ENCODE peak calls at places on chromosomes 7 and 10, in seven cellular contexts. H, Z, J, U, O, K and P are unnamed samples.

GRCh38 chr10:35192645-35193249 is 66.1 kb downstream of the CREM start:
- DNase-seq in H (no peak), Z (no peak), J (peak), U (no peak), O (no peak), K (no peak), P (no peak)

GRCh38 chr10:36026656-36027390 is 384.7 kb upstream of the FZD8 start:
- DNase-seq in H (no peak), Z (no peak), J (no peak), U (no peak), O (no peak), K (no peak), P (no peak)

GRCh38 chr10:7652121-7652520 is 14.6 kb downstream of the ITIH5 start:
- DNase-seq in H (no peak), Z (no peak), J (no peak), U (no peak), O (no peak), K (no peak), P (no peak)

GRCh38 chr10:30857803-30858202 is 173.9 kb downstream of the ZNF438 start:
- DNase-seq in H (peak), Z (no peak), J (peak), U (no peak), O (no peak), K (peak), P (no peak)

GRCh38 chr10:69057261-69057950 is 30.5 kb upstream of the SRGN start:
- DNase-seq in H (no peak), Z (no peak), J (no peak), U (peak), O (no peak), K (peak), P (no peak)

GRCh38 chr10:71580926-71581325 is 138.7 kb downstream of the C10orf105 start:
- DNase-seq in H (no peak), Z (no peak), J (no peak), U (no peak), O (no peak), K (no peak), P (no peak)

GRCh38 chr7:33905389-33906032 is at the start of gene BMPER:
- DNase-seq in H (no peak), Z (no peak), J (peak), U (peak), O (no peak), K (no peak), P (no peak)

GRCh38 chr7:113015038-113015645 is 71.5 kb downstream of the GPR85 start:
- DNase-seq in H (no peak), Z (no peak), J (peak), U (peak), O (peak), K (no peak), P (no peak)

GRCh38 chr10:23368816-23369640 is 24.4 kb upstream of the C10orf67 start:
- DNase-seq in H (no peak), Z (no peak), J (no peak), U (no peak), O (no peak), K (no peak), P (no peak)

GRCh38 chr10:126945351-126946035 is 40.3 kb downstream of the DOCK1 start:
- DNase-seq in H (peak), Z (no peak), J (no peak), U (no peak), O (no peak), K (no peak), P (no peak)

GRCh38 chr10:48266528-48266927 is 8.0 kb downstream of the FRMPD2 start:
- DNase-seq in H (no peak), Z (no peak), J (no peak), U (no peak), O (no peak), K (no peak), P (no peak)

GRCh38 chr7:130430841-130431713 is 9.7 kb downstream of the CEP41 start:
- DNase-seq in H (peak), Z (no peak), J (peak), U (no peak), O (no peak), K (peak), P (no peak)

GRCh38 chr10:90742189-90742588 is 115.7 kb downstream of the HTR7 start:
- DNase-seq in H (peak), Z (no peak), J (peak), U (no peak), O (peak), K (no peak), P (no peak)

GRCh38 chr10:125094111-125094705 is 66.2 kb downstream of the CTBP2 start:
- DNase-seq in H (no peak), Z (no peak), J (no peak), U (no peak), O (no peak), K (no peak), P (no peak)

GRCh38 chr10:125092564-125093031 is 67.8 kb downstream of the CTBP2 start:
- DNase-seq in H (no peak), Z (no peak), J (no peak), U (no peak), O (no peak), K (no peak), P (no peak)

GRCh38 chr10:125091891-125092290 is 68.5 kb downstream of the CTBP2 start:
- DNase-seq in H (no peak), Z (no peak), J (no peak), U (no peak), O (no peak), K (no peak), P (no peak)

GRCh38 chr10:125094826-125095225 is 65.5 kb downstream of the CTBP2 start:
- DNase-seq in H (peak), Z (no peak), J (no peak), U (no peak), O (no peak), K (no peak), P (no peak)

GRCh38 chr10:125093199-125093841 is 67.0 kb downstream of the CTBP2 start:
- DNase-seq in H (peak), Z (no peak), J (peak), U (no peak), O (no peak), K (peak), P (no peak)
- H3K4me3 ChIP-seq in H (no peak), Z (no peak), J (no peak), U (no peak), O (no peak), K (peak), P (peak)

GRCh38 chr7:107291434-107291833 is 122.6 kb downstream of the HBP1 start:
- DNase-seq in H (no peak), Z (no peak), J (no peak), U (no peak), O (no peak), K (no peak), P (no peak)

DNA sequence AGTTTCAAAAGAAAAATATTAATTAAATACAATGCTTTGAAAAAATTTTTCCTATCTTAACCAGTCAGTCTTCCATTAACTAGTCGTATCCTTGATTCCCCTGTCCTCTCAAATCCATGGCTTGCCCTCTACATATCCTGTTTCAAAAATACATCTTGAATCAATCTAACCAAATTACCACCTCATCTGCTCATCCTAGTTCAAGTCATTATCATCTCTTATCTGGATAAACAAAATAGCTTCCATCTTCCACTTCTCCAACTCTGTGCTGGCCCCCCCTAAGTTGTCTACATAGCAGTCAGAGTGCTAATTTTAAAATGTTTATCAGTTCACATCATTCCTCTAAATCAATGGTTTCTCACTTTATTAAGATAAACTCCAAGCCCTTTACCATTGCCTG is 125.4 kb downstream of the HBP1 start:
- DNase-seq in H (no peak), Z (no peak), J (no peak), U (no peak), O (no peak), K (no peak), P (no peak)
- H3K4me3 ChIP-seq in H (no peak), Z (no peak), J (no peak), U (no peak), O (no peak), K (no peak), P (no peak)

GRCh38 chr7:46603296-46603701 is 682.2 kb upstream of the IGFBP3 start:
- DNase-seq in H (peak), Z (no peak), J (no peak), U (no peak), O (no peak), K (no peak), P (no peak)

GRCh38 chr7:46610746-46611145 is 689.7 kb upstream of the IGFBP3 start:
- DNase-seq in H (no peak), Z (no peak), J (no peak), U (no peak), O (no peak), K (no peak), P (no peak)

GRCh38 chr7:46607176-46607575 is 686.1 kb upstream of the IGFBP3 start:
- DNase-seq in H (no peak), Z (no peak), J (no peak), U (no peak), O (no peak), K (no peak), P (no peak)

GRCh38 chr7:46603780-46604725 is 683.0 kb upstream of the IGFBP3 start:
- DNase-seq in H (peak), Z (no peak), J (peak), U (no peak), O (no peak), K (peak), P (no peak)

DNA sequence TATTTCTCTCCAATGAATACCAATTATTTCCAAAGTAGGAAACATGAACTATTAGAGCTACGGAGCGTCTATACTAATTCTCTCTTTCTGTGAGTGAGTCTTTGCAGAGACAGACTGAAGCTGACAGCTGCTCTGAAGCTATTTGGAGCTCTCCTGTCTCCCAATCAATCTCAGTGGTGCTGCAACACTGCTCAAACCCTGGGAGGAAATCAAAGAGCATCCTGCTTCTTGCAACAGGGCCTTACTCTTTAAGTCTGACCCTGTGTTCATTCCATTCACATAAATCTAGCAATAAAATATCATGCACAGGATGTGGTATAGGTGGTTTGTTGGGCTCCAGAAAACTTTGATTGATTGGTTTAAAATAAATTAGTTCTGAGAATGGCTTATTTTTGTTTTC is 685.7 kb upstream of the IGFBP3 start:
- DNase-seq in H (no peak), Z (no peak), J (no peak), U (no peak), O (no peak), K (no peak), P (no peak)
- H3K4me3 ChIP-seq in H (no peak), Z (no peak), J (no peak), U (no peak), O (no peak), K (no peak), P (no peak)

GRCh38 chr7:90256778-90257177 is 11.8 kb downstream of the CFAP69 start:
- DNase-seq in H (no peak), Z (no peak), J (no peak), U (no peak), O (no peak), K (no peak), P (no peak)

GRCh38 chr7:90246184-90246583 is 1.2 kb downstream of the CFAP69 start:
- DNase-seq in H (no peak), Z (no peak), J (peak), U (peak), O (no peak), K (peak), P (no peak)

GRCh38 chr7:90248706-90249105 is 3.7 kb downstream of the CFAP69 start:
- DNase-seq in H (no peak), Z (no peak), J (no peak), U (no peak), O (no peak), K (no peak), P (no peak)

GRCh38 chr7:90250601-90251303 is 5.8 kb downstream of the CFAP69 start:
- DNase-seq in H (peak), Z (no peak), J (peak), U (no peak), O (no peak), K (no peak), P (no peak)

GRCh38 chr7:90251304-90251635 is 6.3 kb downstream of the CFAP69 start:
- DNase-seq in H (no peak), Z (no peak), J (no peak), U (no peak), O (no peak), K (no peak), P (no peak)
- H3K4me3 ChIP-seq in H (no peak), Z (no peak), J (no peak), U (no peak), O (no peak), K (no peak), P (no peak)

DNA sequence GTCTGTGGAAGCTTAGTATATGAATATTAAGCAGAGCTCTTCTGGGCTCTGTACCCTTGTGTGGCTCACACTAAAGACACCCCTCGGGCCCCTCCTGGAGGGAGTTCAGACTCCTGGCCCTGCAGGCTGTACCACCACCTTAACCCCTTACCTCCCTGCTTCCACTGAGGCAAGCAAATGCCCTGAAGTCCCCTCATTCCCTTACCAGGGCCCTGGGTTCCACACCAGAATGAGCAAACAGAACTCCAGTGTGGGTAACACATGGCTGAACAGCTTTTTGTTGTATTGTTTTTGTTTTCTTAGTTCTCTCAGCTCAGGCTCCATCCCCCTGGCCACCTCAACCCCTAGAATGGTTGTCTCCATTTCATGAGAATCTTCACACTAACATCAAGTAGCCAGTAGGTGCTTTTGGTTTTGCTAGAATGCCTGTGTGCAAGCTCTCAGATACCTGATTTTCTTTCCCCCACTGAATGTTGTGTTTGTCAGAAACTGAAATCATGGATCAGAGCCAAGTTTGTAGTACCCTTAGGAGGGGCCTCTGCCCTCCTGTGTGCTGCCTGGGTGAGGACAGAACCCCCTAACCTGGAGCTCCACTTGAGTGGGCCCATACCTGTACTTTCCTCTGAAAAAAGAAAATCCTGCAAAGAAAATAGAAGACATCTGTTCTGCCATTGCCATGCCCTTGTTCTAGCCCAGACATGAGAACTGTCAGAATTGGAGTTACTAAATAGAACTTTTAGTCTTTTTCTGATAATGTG is 2.8 kb upstream of the WAPL start:
- DNase-seq in H (no peak), Z (no peak), J (no peak), U (no peak), O (no peak), K (no peak), P (no peak)
- H3K4me3 ChIP-seq in H (no peak), Z (no peak), J (no peak), U (no peak), O (no peak), K (no peak), P (no peak)

GRCh38 chr7:128912281-128912680 is 1.8 kb upstream of the KCP start:
- DNase-seq in H (no peak), Z (no peak), J (no peak), U (no peak), O (no peak), K (no peak), P (no peak)

GRCh38 chr7:128908750-128909385 is 1.6 kb downstream of the KCP start:
- DNase-seq in H (no peak), Z (no peak), J (no peak), U (no peak), O (no peak), K (no peak), P (no peak)

GRCh38 chr7:128910569-128910945 is at the start of gene KCP:
- DNase-seq in H (no peak), Z (no peak), J (no peak), U (no peak), O (no peak), K (no peak), P (no peak)

GRCh38 chr7:128911441-128912031 is 1.0 kb upstream of the KCP start:
- DNase-seq in H (no peak), Z (no peak), J (no peak), U (peak), O (no peak), K (peak), P (no peak)

GRCh38 chr7:128909605-128910568 is 622 bp downstream of the KCP start:
- DNase-seq in H (peak), Z (no peak), J (peak), U (peak), O (no peak), K (no peak), P (no peak)
- H3K4me3 ChIP-seq in H (peak), Z (no peak), J (peak), U (peak), O (no peak), K (peak), P (peak)

GRCh38 chr7:149284343-149284742 is 22.3 kb downstream of the ZNF783 start:
- DNase-seq in H (no peak), Z (peak), J (no peak), U (peak), O (no peak), K (no peak), P (no peak)
- H3K4me3 ChIP-seq in H (no peak), Z (peak), J (no peak), U (peak), O (no peak), K (no peak), P (no peak)

GRCh38 chr7:103989200-103989784 is at the start of gene RELN:
- DNase-seq in H (no peak), Z (no peak), J (peak), U (peak), O (no peak), K (no peak), P (no peak)

GRCh38 chr7:103991406-103991805 is 1.9 kb upstream of the RELN start:
- DNase-seq in H (no peak), Z (no peak), J (no peak), U (no peak), O (no peak), K (no peak), P (no peak)

GRCh38 chr7:103989785-103990775 is 622 bp upstream of the RELN start:
- DNase-seq in H (peak), Z (no peak), J (peak), U (peak), O (no peak), K (no peak), P (no peak)

GRCh38 chr7:103988468-103989199 is 824 bp downstream of the RELN start:
- DNase-seq in H (no peak), Z (no peak), J (no peak), U (peak), O (no peak), K (no peak), P (no peak)

DNA sequence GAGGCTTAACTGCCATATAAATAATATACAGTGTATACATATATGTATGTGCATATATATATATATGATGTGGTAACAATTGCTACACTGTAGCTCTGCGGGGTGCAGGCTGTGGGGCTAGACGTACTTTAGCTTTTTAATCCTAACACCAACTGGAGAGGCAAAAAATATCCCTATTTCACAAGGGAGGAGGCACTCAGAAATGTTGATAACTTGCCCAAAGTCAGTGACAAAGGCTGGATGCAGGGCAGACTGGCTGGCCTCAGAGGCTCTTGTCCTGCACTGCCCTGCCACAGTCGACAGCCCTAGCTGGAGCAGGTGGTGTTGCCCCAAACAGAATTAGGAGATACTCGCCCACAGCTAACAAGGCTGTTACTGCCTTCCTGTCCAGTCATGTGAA is 1.5 kb upstream of the RELN start:
- DNase-seq in H (no peak), Z (no peak), J (no peak), U (no peak), O (no peak), K (no peak), P (no peak)
- H3K4me3 ChIP-seq in H (no peak), Z (no peak), J (no peak), U (peak), O (no peak), K (no peak), P (no peak)

DNA sequence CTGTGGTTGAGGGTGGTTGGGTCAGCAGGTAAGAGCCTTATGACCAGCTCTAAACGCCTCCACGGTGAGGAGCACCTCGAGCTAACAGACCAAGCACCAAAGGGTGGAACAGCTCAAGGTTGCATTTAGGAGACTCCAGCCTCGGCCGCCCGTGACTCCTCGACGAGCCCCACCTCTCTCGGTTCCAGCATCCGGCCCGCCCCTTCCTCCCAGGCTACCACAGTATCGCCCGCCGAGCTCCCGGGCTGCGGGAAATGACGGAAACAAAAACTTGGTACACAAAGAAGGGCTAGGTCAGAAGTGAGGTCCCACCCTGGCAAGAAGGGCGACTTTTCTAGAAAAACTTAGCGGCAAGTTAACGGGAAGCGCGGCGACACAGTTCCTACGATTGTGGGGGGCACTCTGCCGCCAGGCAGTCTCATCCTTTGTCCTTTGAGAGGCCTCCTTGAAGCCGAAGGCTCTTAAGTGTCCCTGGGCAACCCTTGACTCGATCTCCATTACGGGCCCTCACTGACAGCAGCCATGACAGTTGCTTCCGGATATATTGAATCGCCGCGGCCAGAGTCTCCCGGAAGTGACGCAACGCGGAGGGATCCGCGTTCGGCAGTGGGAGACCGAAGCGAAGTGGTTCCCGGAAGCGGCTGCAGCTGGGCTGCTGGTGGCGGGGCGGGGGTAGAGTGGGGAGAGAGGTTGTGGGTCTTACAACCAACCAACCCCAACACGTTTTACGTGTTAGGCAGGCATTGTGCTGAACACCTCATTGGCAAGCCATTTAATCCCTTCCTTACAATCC is 40.2 kb upstream of the ZNF518A start:
- DNase-seq in H (peak), Z (peak), J (peak), U (peak), O (peak), K (peak), P (peak)
- H3K4me3 ChIP-seq in H (peak), Z (peak), J (peak), U (peak), O (peak), K (peak), P (peak)